ENCODE peak calls at places on chromosomes 3 and 15, in five cellular contexts. Z, V, P, Q and T are unnamed samples.
A peak's percentile ranks its signal among the peaks of the same experiment; 100 is the strongest.

GRCh38 chr3:89560546-89560945 is 453.1 kb downstream of the EPHA3 start:
- DNase-seq in Z (no peak), V (peak; percentile 37), P (no peak), Q (no peak), T (no peak)

GRCh38 chr15:96992817-96993216 is 662.3 kb downstream of the NR2F2 start:
- DNase-seq in Z (no peak), V (no peak), P (no peak), Q (no peak), T (no peak)

GRCh38 chr3:632571-633170 is 436.1 kb downstream of the CHL1 start:
- DNase-seq in Z (peak; percentile 75), V (peak; percentile 47), P (no peak), Q (peak; percentile 26), T (peak; percentile 49)

GRCh38 chr3:24177201-24177600 is 232.1 kb downstream of the NR1D2 start:
- DNase-seq in Z (no peak), V (no peak), P (no peak), Q (no peak), T (no peak)

GRCh38 chr15:45225506-45226273 is 26.3 kb upstream of the SLC28A2 start:
- DNase-seq in Z (no peak), V (no peak), P (no peak), Q (no peak), T (no peak)

GRCh38 chr15:36208868-36209582 is 370.4 kb upstream of the CDIN1 start:
- DNase-seq in Z (no peak), V (no peak), P (no peak), Q (no peak), T (no peak)

GRCh38 chr3:61690016-61690415 is 128.6 kb downstream of the PTPRG start:
- DNase-seq in Z (no peak), V (no peak), P (no peak), Q (no peak), T (no peak)

GRCh38 chr3:112409061-112409460 is 76.1 kb downstream of the CD200 start:
- DNase-seq in Z (no peak), V (no peak), P (no peak), Q (no peak), T (no peak)

GRCh38 chr3:44184319-44184953 is 57.2 kb upstream of the TOPAZ1 start:
- DNase-seq in Z (no peak), V (no peak), P (no peak), Q (peak; percentile 23), T (no peak)

GRCh38 chr3:63967675-63968611 is 55.4 kb downstream of the PSMD6 start:
- DNase-seq in Z (no peak), V (peak; percentile 23), P (no peak), Q (peak; percentile 13), T (no peak)

GRCh38 chr3:61571516-61572336 is 10.4 kb downstream of the PTPRG start:
- DNase-seq in Z (no peak), V (no peak), P (peak; percentile 69), Q (no peak), T (no peak)

GRCh38 chr3:192887047-192887446 is 30.6 kb downstream of the MB21D2 start:
- DNase-seq in Z (no peak), V (no peak), P (no peak), Q (no peak), T (no peak)

GRCh38 chr15:67067161-67067853 is 1.9 kb downstream of the SMAD3 start:
- DNase-seq in Z (peak; percentile 42), V (peak; percentile 53), P (no peak), Q (no peak), T (no peak)

GRCh38 chr15:96053039-96054021 is 277.2 kb upstream of the NR2F2 start:
- DNase-seq in Z (peak; percentile 65), V (peak; percentile 16), P (no peak), Q (peak; percentile 21), T (no peak)

GRCh38 chr3:77259701-77260100 is 219.8 kb downstream of the ROBO2 start:
- DNase-seq in Z (no peak), V (no peak), P (no peak), Q (no peak), T (no peak)

GRCh38 chr15:31974855-31975421 is 55.4 kb upstream of the CHRNA7 start:
- DNase-seq in Z (peak; percentile 70), V (no peak), P (no peak), Q (peak; percentile 77), T (peak; percentile 56)

GRCh38 chr3:158683216-158683975 is 10.9 kb upstream of the LXN start:
- DNase-seq in Z (no peak), V (peak; percentile 28), P (no peak), Q (no peak), T (no peak)

GRCh38 chr15:43103939-43104338 is 1.9 kb downstream of the UBR1 start:
- DNase-seq in Z (no peak), V (peak; percentile 61), P (no peak), Q (no peak), T (no peak)

GRCh38 chr3:78645628-78646310 is 1122.0 kb downstream of the ROBO1 start:
- DNase-seq in Z (peak; percentile 26), V (peak; percentile 61), P (peak; percentile 59), Q (peak; percentile 36), T (no peak)

GRCh38 chr3:181888234-181888633 is 176.5 kb downstream of the SOX2 start:
- DNase-seq in Z (no peak), V (peak; percentile 52), P (no peak), Q (no peak), T (no peak)

GRCh38 chr15:99042909-99043308 is 35.3 kb upstream of the PGPEP1L start:
- DNase-seq in Z (no peak), V (no peak), P (no peak), Q (no peak), T (no peak)

GRCh38 chr3:50405249-50405648 is 45.9 kb upstream of the TMEM115 start:
- DNase-seq in Z (peak; percentile 87), V (no peak), P (no peak), Q (no peak), T (peak; percentile 54)

GRCh38 chr3:56801597-56802410 is at the start of gene ARHGEF3:
- DNase-seq in Z (peak; percentile 88), V (peak; percentile 85), P (peak; percentile 58), Q (peak; percentile 96), T (peak; percentile 71)

GRCh38 chr3:56802411-56802745 is 629 bp upstream of the ARHGEF3 start:
- DNase-seq in Z (no peak), V (no peak), P (no peak), Q (no peak), T (no peak)

GRCh38 chr3:56801151-56801596 is 575 bp downstream of the ARHGEF3 start:
- DNase-seq in Z (no peak), V (peak; percentile 35), P (no peak), Q (no peak), T (no peak)

GRCh38 chr3:56799251-56799882 is 2.4 kb downstream of the ARHGEF3 start:
- DNase-seq in Z (no peak), V (peak; percentile 63), P (no peak), Q (peak; percentile 59), T (no peak)

GRCh38 chr3:56800373-56801150 is 1.2 kb downstream of the ARHGEF3 start:
- DNase-seq in Z (no peak), V (peak; percentile 80), P (no peak), Q (no peak), T (no peak)
- TF ChIP-seq CTCF in Z (no peak), V (peak; percentile 9), P (no peak), Q (no peak), T (peak; percentile 8)

DNA sequence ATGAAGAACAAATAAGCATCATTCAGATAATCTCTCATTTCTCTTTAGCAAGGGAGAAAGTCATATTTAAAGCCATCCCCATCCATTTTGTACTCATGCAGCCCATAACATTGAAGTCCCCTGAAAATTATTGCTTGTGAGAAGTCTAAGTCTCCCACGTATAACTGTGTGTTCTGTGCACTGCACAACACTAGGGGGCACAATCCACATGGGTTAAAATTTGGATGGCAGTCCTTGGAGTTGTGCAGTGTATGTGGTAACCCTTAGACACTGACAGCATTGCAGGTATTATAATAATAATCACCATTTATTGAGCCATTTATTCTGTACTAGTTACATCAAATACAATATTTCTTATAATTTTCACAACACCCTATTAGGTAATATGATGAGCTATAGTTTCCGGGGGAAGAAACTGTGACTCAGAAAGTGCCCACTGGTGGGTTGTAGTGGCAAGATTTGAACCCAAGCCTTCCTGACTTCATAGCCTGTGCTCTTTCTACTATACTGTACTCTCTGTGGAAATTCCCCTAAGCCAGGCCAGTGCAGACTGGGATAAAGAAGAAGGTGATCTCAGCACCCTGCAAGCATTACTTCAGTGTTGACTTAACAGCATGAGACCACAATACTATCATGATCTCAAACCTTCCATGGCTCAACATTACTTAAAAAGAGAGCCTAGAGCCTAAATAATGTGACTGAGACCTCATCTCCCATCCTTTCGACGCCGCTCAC is 15.7 kb downstream of the KCNAB1 start:
- DNase-seq in Z (no peak), V (peak; percentile 3), P (no peak), Q (no peak), T (no peak)
- TF ChIP-seq CTCF in Z (no peak), V (peak; percentile 27), P (no peak), Q (peak; percentile 55), T (peak; percentile 33)

GRCh38 chr3:101850327-101851048 is 1.2 kb downstream of the NFKBIZ start:
- DNase-seq in Z (no peak), V (peak; percentile 49), P (no peak), Q (peak; percentile 23), T (no peak)

GRCh38 chr3:101848326-101848725 is 988 bp upstream of the NFKBIZ start:
- DNase-seq in Z (no peak), V (no peak), P (no peak), Q (no peak), T (no peak)

GRCh38 chr3:101847328-101847727 is 2.0 kb upstream of the NFKBIZ start:
- DNase-seq in Z (no peak), V (no peak), P (no peak), Q (no peak), T (no peak)

GRCh38 chr3:101849714-101850326 is 506 bp downstream of the NFKBIZ start:
- DNase-seq in Z (peak; percentile 63), V (no peak), P (no peak), Q (peak; percentile 76), T (peak; percentile 47)

GRCh38 chr3:101848754-101849713 is at the start of gene NFKBIZ:
- DNase-seq in Z (peak; percentile 94), V (peak; percentile 94), P (peak; percentile 95), Q (peak; percentile 99), T (peak; percentile 83)
- TF ChIP-seq CTCF in Z (no peak), V (peak; percentile 15), P (no peak), Q (no peak), T (no peak)

GRCh38 chr15:52113708-52114107 is 1.1 kb upstream of the BCL2L10 start:
- DNase-seq in Z (no peak), V (no peak), P (no peak), Q (no peak), T (no peak)

GRCh38 chr15:52111517-52112202 is 915 bp downstream of the BCL2L10 start:
- DNase-seq in Z (no peak), V (no peak), P (no peak), Q (no peak), T (no peak)

GRCh38 chr15:52113246-52113645 is 671 bp upstream of the BCL2L10 start:
- DNase-seq in Z (no peak), V (no peak), P (no peak), Q (no peak), T (no peak)

GRCh38 chr15:52114256-52114655 is 1.7 kb upstream of the BCL2L10 start:
- DNase-seq in Z (no peak), V (no peak), P (no peak), Q (no peak), T (no peak)

DNA sequence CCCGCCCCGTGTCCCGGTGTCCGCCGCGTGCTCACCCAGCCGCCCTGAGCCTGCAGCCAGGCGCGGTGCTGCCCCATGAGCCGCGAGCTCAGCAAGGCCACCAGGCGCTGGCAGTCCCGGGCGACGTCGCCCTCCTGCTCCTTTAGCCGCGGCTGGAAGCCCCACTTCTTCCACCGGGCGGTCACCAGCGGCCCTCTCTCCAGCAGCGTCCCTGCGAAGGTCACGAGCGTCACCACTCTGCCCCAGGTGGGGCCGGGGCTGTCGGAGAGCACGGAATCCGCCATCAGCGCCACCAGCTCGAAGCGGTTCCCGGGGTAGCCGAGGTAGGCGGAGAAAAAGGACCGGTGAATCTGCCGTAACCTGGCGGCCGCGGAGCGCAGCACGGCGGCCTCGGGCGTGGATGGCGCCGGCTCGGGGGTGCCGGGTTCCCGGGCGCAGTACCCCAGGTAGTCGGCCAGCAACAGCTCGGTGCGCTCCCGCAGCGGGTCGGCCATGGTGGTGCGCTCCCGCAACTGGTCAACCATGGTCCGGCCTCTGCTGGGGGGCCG is 298 bp downstream of the BCL2L10 start:
- DNase-seq in Z (no peak), V (no peak), P (no peak), Q (peak; percentile 82), T (no peak)
- TF ChIP-seq CTCF in Z (no peak), V (peak; percentile 10), P (no peak), Q (no peak), T (no peak)